ENCODE peak calls at places on chromosomes 5 and 9, in eight cellular contexts. E is stomach; Q is left lung; C is GM23338; Z is Panc1; M is effector memory CD4-positive, alpha-beta T cell; U is DND-41; N is GM23248. D is an unnamed sample.

GRCh38 chr5:88276378-88276777 is 7.7 kb upstream of the TMEM161B start:
- DNase-seq in E (no peak), Q (no peak), C (no peak), Z (no peak), M (no peak), U (no peak), N (no peak), D (no peak)

GRCh38 chr5:95961617-95962474 is at the start of gene ELL2:
- DNase-seq in E (peak), Q (peak), C (peak), Z (peak), M (peak), U (no peak), N (peak), D (peak)

GRCh38 chr5:134432174-134432573 is 20.5 kb upstream of the CDKN2AIPNL start:
- DNase-seq in E (no peak), Q (no peak), C (no peak), Z (no peak), M (no peak), U (no peak), N (no peak), D (no peak)

GRCh38 chr9:20988916-20989315 is 42.5 kb downstream of the HACD4 start:
- DNase-seq in E (no peak), Q (no peak), C (no peak), Z (no peak), M (no peak), U (no peak), N (peak), D (peak)

GRCh38 chr9:38073882-38074281 is 4.9 kb upstream of the SHB start:
- DNase-seq in E (no peak), Q (no peak), C (no peak), Z (no peak), M (no peak), U (no peak), N (no peak), D (peak)

GRCh38 chr5:148848378-148849031 is 22.1 kb downstream of the ADRB2 start:
- DNase-seq in E (no peak), Q (no peak), C (no peak), Z (no peak), M (no peak), U (no peak), N (no peak), D (no peak)

GRCh38 chr5:176716320-176716719 is 69.0 kb downstream of the TSPAN17 start:
- DNase-seq in E (no peak), Q (no peak), C (no peak), Z (no peak), M (no peak), U (no peak), N (peak), D (peak)

GRCh38 chr9:91433180-91433579 is 9.5 kb upstream of the NFIL3 start:
- DNase-seq in E (no peak), Q (no peak), C (no peak), Z (peak), M (no peak), U (no peak), N (peak), D (peak)

GRCh38 chr5:14871084-14871572 is 450 bp downstream of the ANKH start:
- DNase-seq in E (no peak), Q (peak), C (peak), Z (no peak), M (no peak), U (peak), N (peak), D (no peak)

GRCh38 chr5:124236366-124237231 is 509.8 kb downstream of the ZNF608 start:
- DNase-seq in E (no peak), Q (no peak), C (no peak), Z (no peak), M (no peak), U (no peak), N (peak), D (peak)

GRCh38 chr5:132272341-132273210 is 15.1 kb downstream of the PDLIM4 start:
- DNase-seq in E (peak), Q (no peak), C (peak), Z (peak), M (peak), U (peak), N (peak), D (peak)

GRCh38 chr9:132943677-132944293 is 631 bp downstream of the TSC1 start:
- DNase-seq in E (no peak), Q (no peak), C (peak), Z (no peak), M (no peak), U (no peak), N (peak), D (peak)

GRCh38 chr5:178467261-178468195 is 122.7 kb downstream of the COL23A1 start:
- DNase-seq in E (peak), Q (peak), C (no peak), Z (no peak), M (no peak), U (no peak), N (peak), D (no peak)

GRCh38 chr9:110135858-110136257 is 72.1 kb downstream of the C9orf152 start:
- DNase-seq in E (no peak), Q (no peak), C (no peak), Z (no peak), M (no peak), U (no peak), N (peak), D (no peak)

GRCh38 chr9:6584881-6585597 is 60.5 kb downstream of the GLDC start:
- DNase-seq in E (no peak), Q (no peak), C (peak), Z (no peak), M (no peak), U (no peak), N (peak), D (peak)

GRCh38 chr9:15499108-15499507 is 11.7 kb downstream of the PSIP1 start:
- DNase-seq in E (no peak), Q (no peak), C (no peak), Z (no peak), M (no peak), U (no peak), N (no peak), D (no peak)

GRCh38 chr9:122327175-122327574 is 43.6 kb upstream of the PTGS1 start:
- DNase-seq in E (no peak), Q (no peak), C (no peak), Z (no peak), M (no peak), U (no peak), N (no peak), D (no peak)

GRCh38 chr9:122331523-122331927 is 39.3 kb upstream of the PTGS1 start:
- DNase-seq in E (no peak), Q (no peak), C (no peak), Z (no peak), M (no peak), U (no peak), N (no peak), D (no peak)

GRCh38 chr9:122332643-122333042 is 38.2 kb upstream of the PTGS1 start:
- DNase-seq in E (no peak), Q (no peak), C (no peak), Z (no peak), M (no peak), U (no peak), N (no peak), D (no peak)

GRCh38 chr9:122332083-122332482 is 38.7 kb upstream of the PTGS1 start:
- DNase-seq in E (no peak), Q (no peak), C (peak), Z (no peak), M (no peak), U (no peak), N (no peak), D (no peak)

GRCh38 chr9:122329592-122329991 is 41.2 kb upstream of the PTGS1 start:
- DNase-seq in E (no peak), Q (no peak), C (no peak), Z (no peak), M (no peak), U (no peak), N (no peak), D (no peak)
- H3K4me3 ChIP-seq in E (no peak), Q (no peak), C (no peak), Z (no peak), M (no peak), U (no peak), N (no peak), D (no peak)

GRCh38 chr9:123174887-123175518 is 93.4 kb downstream of the STRBP start:
- DNase-seq in E (no peak), Q (no peak), C (peak), Z (no peak), M (no peak), U (no peak), N (no peak), D (no peak)
- H3K4me3 ChIP-seq in E (no peak), Q (no peak), C (peak), Z (no peak), M (no peak), U (no peak), N (no peak), D (no peak)

GRCh38 chr9:36815566-36816348 is 218.3 kb downstream of the PAX5 start:
- DNase-seq in E (no peak), Q (no peak), C (no peak), Z (no peak), M (no peak), U (no peak), N (no peak), D (no peak)

GRCh38 chr9:36820392-36820861 is 213.6 kb downstream of the PAX5 start:
- DNase-seq in E (no peak), Q (no peak), C (no peak), Z (no peak), M (no peak), U (no peak), N (no peak), D (no peak)

GRCh38 chr9:36818965-36819870 is 214.8 kb downstream of the PAX5 start:
- DNase-seq in E (no peak), Q (no peak), C (peak), Z (no peak), M (no peak), U (no peak), N (no peak), D (no peak)

GRCh38 chr9:36817160-36817834 is 216.8 kb downstream of the PAX5 start:
- DNase-seq in E (no peak), Q (no peak), C (no peak), Z (no peak), M (no peak), U (no peak), N (no peak), D (no peak)

DNA sequence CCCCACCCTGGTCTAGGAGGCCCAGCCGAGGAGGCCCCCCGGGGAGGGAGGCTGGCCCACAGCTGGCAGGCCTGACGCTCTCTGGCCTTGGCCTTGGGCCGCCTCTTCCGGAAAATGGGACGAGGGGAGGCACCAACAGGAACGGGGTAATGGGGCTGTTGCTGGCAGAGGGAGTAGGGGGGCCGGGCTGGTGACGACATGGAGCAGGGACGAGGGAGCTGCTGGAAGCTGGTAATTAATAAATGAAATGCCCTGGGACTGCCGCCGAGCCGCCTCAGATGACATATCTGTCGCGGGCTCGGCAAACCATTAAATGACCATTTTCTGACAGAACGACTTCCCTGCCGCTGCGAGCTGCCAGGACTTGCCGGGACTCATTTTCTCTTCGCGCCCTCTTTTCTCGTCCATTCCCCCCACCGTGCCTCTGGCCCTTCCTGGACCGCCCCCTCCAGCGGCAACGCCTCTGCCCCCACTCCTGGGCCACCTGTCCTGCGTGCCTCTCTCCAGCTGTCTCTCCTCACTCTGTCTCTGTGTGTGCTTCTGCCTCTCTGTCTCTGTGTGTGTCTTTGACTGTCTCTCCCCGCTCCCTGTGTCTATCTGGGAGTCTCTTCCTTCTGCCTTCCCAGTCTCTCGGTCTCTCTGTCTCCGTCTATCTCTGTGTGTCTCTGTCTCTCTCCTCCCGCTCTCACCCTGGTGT is 215.7 kb downstream of the PAX5 start:
- DNase-seq in E (no peak), Q (no peak), C (peak), Z (no peak), M (no peak), U (no peak), N (peak), D (peak)
- H3K4me3 ChIP-seq in E (peak), Q (no peak), C (peak), Z (no peak), M (no peak), U (no peak), N (peak), D (peak)

GRCh38 chr9:120568816-120569215 is 11.2 kb downstream of the CDK5RAP2 start:
- DNase-seq in E (no peak), Q (no peak), C (no peak), Z (no peak), M (no peak), U (no peak), N (no peak), D (no peak)
- H3K4me3 ChIP-seq in E (no peak), Q (no peak), C (no peak), Z (no peak), M (no peak), U (no peak), N (no peak), D (no peak)

D was measured in epithelial cell of esophagus.